ENCODE peak calls at places on chromosomes 16 and 17, in nine cellular contexts. H, N, M, A, P, K, C, Q and X are unnamed samples.

GRCh38 chr16:80841231-80841630 is 36.8 kb upstream of the CDYL2 start:
- DNase-seq in H (no peak), N (no peak), M (no peak), A (no peak), P (no peak), K (no peak), C (no peak), Q (no peak), X (no peak)

GRCh38 chr17:6815775-6816174 is 15.8 kb downstream of the TEKT1 start:
- DNase-seq in H (peak; percentile 45), N (no peak), M (no peak), A (no peak), P (no peak), K (no peak), C (no peak), Q (no peak), X (no peak)

GRCh38 chr16:71358464-71359031 is at the start of gene CALB2:
- DNase-seq in H (peak; percentile 79), N (peak; percentile 47), M (peak; percentile 78), A (peak; percentile 81), P (peak; percentile 82), K (peak; percentile 65), C (peak; percentile 46), Q (peak; percentile 54), X (peak; percentile 22)

GRCh38 chr17:28763804-28764266 is 20.0 kb downstream of the TRAF4 start:
- DNase-seq in H (peak; percentile 91), N (peak; percentile 83), M (peak; percentile 85), A (no peak), P (peak; percentile 87), K (no peak), C (peak; percentile 76), Q (peak; percentile 80), X (peak; percentile 69)

GRCh38 chr16:83995756-83996155 is 27.7 kb downstream of the NECAB2 start:
- DNase-seq in H (no peak), N (no peak), M (no peak), A (peak; percentile 55), P (peak; percentile 22), K (no peak), C (no peak), Q (peak; percentile 21), X (peak; percentile 50)

GRCh38 chr16:64920211-64920610 is 201.7 kb downstream of the CDH11 start:
- DNase-seq in H (no peak), N (no peak), M (no peak), A (no peak), P (no peak), K (no peak), C (no peak), Q (no peak), X (no peak)

GRCh38 chr17:4230142-4230541 is 33.6 kb downstream of the ANKFY1 start:
- DNase-seq in H (peak; percentile 69), N (no peak), M (no peak), A (no peak), P (no peak), K (no peak), C (no peak), Q (peak; percentile 51), X (no peak)

GRCh38 chr16:11737678-11738077 is 5.0 kb downstream of the TXNDC11 start:
- DNase-seq in H (no peak), N (no peak), M (no peak), A (no peak), P (no peak), K (no peak), C (no peak), Q (no peak), X (no peak)

GRCh38 chr17:44367219-44367618 is 3.6 kb upstream of the FAM171A2 start:
- DNase-seq in H (no peak), N (no peak), M (no peak), A (no peak), P (no peak), K (no peak), C (no peak), Q (no peak), X (no peak)

GRCh38 chr16:29876578-29877249 is 13.7 kb upstream of the CDIPT start:
- DNase-seq in H (no peak), N (peak; percentile 30), M (no peak), A (no peak), P (no peak), K (no peak), C (no peak), Q (no peak), X (no peak)

GRCh38 chr17:79837888-79838540 is 1.2 kb downstream of the CBX4 start:
- DNase-seq in H (peak; percentile 45), N (peak; percentile 37), M (no peak), A (no peak), P (no peak), K (peak; percentile 55), C (no peak), Q (no peak), X (no peak)

GRCh38 chr17:70552230-70552981 is 383.1 kb downstream of the KCNJ2 start:
- DNase-seq in H (no peak), N (no peak), M (peak; percentile 32), A (no peak), P (peak; percentile 45), K (no peak), C (no peak), Q (peak; percentile 85), X (peak; percentile 78)

GRCh38 chr16:16163571-16163970 is 59.7 kb downstream of the ABCC6 start:
- DNase-seq in H (no peak), N (no peak), M (no peak), A (no peak), P (no peak), K (no peak), C (peak; percentile 26), Q (peak; percentile 51), X (no peak)

GRCh38 chr17:45812102-45812501 is 28.0 kb downstream of the CRHR1 start:
- DNase-seq in H (no peak), N (no peak), M (peak; percentile 44), A (no peak), P (no peak), K (no peak), C (no peak), Q (no peak), X (no peak)

GRCh38 chr16:58269526-58269925 is 25.3 kb downstream of the PRSS54 start:
- DNase-seq in H (no peak), N (no peak), M (no peak), A (no peak), P (no peak), K (no peak), C (no peak), Q (no peak), X (no peak)